ENCODE peak calls at places on chromosomes 12 and 14, in four cellular contexts. D, S, Q and B are unnamed samples.

GRCh38 chr14:60087664-60088063 is 4.1 kb upstream of the PCNX4 start:
- DNase-seq in D (no peak), Q (no peak), S (no peak), B (no peak)

GRCh38 chr12:61385771-61386170 is 874.4 kb upstream of the USP15 start:
- DNase-seq in Q (no peak), D (no peak), S (no peak), B (no peak)

GRCh38 chr14:52835122-52835903 is 43.9 kb upstream of the GNPNAT1 start:
- DNase-seq in Q (no peak), D (peak), S (peak), B (peak)

GRCh38 chr12:122473543-122474323 is 27.0 kb downstream of the ZCCHC8 start:
- DNase-seq in D (no peak), S (no peak), Q (no peak), B (no peak)

GRCh38 chr14:54483073-54483745 is 5.6 kb downstream of the GMFB start:
- DNase-seq in Q (no peak), S (no peak), D (no peak), B (no peak)

GRCh38 chr12:95624544-95624943 is 73.3 kb upstream of the USP44 start:
- DNase-seq in D (no peak), Q (no peak), S (no peak), B (peak)

GRCh38 chr12:56143225-56143624 is 9.2 kb upstream of the MYL6B start:
- DNase-seq in S (no peak), D (no peak), Q (no peak), B (no peak)

GRCh38 chr14:21498540-21499526 is 12.3 kb downstream of the METTL3 start:
- DNase-seq in Q (no peak), D (peak), S (no peak), B (peak)

GRCh38 chr14:103122578-103123127 is 608 bp upstream of the TNFAIP2 start:
- DNase-seq in D (no peak), Q (no peak), S (no peak), B (peak)

GRCh38 chr14:90444077-90444696 is 47.4 kb downstream of the CALM1 start:
- DNase-seq in D (peak), Q (no peak), S (peak), B (no peak)

GRCh38 chr12:46386360-46386867 is 13.8 kb upstream of the SLC38A2 start:
- DNase-seq in D (no peak), S (no peak), Q (no peak), B (no peak)

GRCh38 chr14:51205486-51205885 is 34.6 kb upstream of the TMX1 start:
- DNase-seq in S (no peak), Q (no peak), D (no peak), B (no peak)

GRCh38 chr12:104716183-104716571 is 241.9 kb downstream of the SLC41A2 start:
- DNase-seq in D (no peak), Q (no peak), S (no peak), B (no peak)

GRCh38 chr12:108856428-108857157 is 790 bp downstream of the SSH1 start:
- DNase-seq in Q (no peak), D (peak), S (peak), B (peak)
- H2AFZ ChIP-seq in Q (peak), D (peak), S (peak), B (no peak)

GRCh38 chr12:131507881-131508280 is 203.0 kb upstream of the SFSWAP start:
- DNase-seq in Q (no peak), D (no peak), S (no peak), B (no peak)

GRCh38 chr12:131506426-131506825 is 204.5 kb upstream of the SFSWAP start:
- DNase-seq in S (no peak), D (no peak), Q (no peak), B (no peak)

GRCh38 chr12:131509706-131510105 is 201.2 kb upstream of the SFSWAP start:
- DNase-seq in Q (no peak), D (no peak), S (no peak), B (no peak)

GRCh38 chr12:131507094-131507493 is 203.8 kb upstream of the SFSWAP start:
- DNase-seq in S (no peak), Q (no peak), D (no peak), B (no peak)

DNA sequence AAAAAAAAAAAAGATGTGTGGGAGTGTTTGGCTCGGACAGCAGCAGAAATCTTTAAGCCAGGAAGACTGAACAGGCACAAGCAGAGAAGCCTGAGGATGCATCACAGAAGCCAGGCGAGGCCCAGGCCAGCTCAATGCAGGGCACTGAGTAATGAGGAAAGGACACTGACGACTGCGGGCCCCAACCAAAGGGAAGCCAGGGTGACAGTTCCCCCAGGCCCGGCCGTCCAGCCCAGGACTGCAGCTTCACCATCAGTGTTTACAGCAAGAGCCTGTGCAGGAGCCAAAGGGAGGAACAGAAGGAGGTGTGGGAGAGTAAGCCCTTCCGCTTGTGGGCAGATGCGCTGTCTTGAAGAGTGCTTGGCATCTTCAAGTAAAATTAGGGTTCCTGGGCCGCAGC is 205.3 kb upstream of the SFSWAP start:
- DNase-seq in D (no peak), S (no peak), Q (no peak), B (no peak)
- TF ChIP-seq CTCF in D (no peak), S (no peak), Q (no peak), B (no peak)

GRCh38 chr12:80714055-80714454 is 2.7 kb upstream of the MYF5 start:
- DNase-seq in Q (no peak), S (no peak), D (peak), B (peak)
- H2AFZ ChIP-seq in Q (no peak), S (no peak), D (peak), B (peak)

GRCh38 chr12:3303410-3304136 is 187.4 kb upstream of the PRMT8 start:
- DNase-seq in S (no peak), D (peak), Q (no peak), B (peak)
- TF ChIP-seq CTCF in S (no peak), D (peak), Q (peak), B (peak)

DNA sequence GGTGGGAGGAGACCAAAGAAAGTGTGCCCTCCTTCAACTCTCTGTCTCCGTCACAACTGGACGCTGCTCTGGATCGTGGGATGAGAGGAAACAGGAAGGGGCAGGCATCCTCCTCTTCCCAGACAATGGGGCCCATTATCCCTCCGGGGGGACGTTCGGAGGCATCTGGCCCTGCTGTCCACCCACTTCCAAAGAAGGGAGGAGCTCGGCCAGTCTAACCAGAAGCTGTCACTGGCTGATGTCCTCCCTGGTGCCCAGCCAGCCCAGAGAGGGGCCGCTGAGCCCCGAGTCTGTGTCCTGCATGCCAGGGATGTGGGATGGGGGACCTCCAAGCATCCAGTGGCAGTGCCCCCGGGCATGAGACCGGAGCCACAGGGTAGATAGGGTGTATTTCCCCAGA is 39.8 kb upstream of the MEG3 start:
- DNase-seq in D (no peak), S (no peak), Q (no peak), B (no peak)
- H2AFZ ChIP-seq in D (no peak), S (no peak), Q (no peak), B (no peak)